ENCODE peak calls at places on chromosomes 6 and 20, in five cellular contexts. L is KG1; R is hippocampal formation; Y is AG04450; F is stimulated activated CD4-positive, alpha-beta T cell treated with anti-CD3 and anti-CD28 coated beads, Interleukin-4, amount 100 ng/mL, for 1 hour. N is an unnamed sample.

GRCh38 chr20:24033560-24033959 is 45.0 kb upstream of the GGTLC1 start:
- DNase-seq in R (no peak), F (no peak), L (no peak), Y (no peak), N (no peak)

GRCh38 chr20:57398231-57398821 is 7.1 kb downstream of the RBM38 start:
- DNase-seq in F (peak), R (no peak), Y (no peak), L (peak), N (no peak)

GRCh38 chr6:129494099-129494498 is 215.9 kb downstream of the ARHGAP18 start:
- DNase-seq in R (no peak), L (no peak), Y (no peak), F (no peak), N (no peak)

GRCh38 chr6:98764378-98764911 is 69.9 kb upstream of the POU3F2 start:
- DNase-seq in R (no peak), L (no peak), F (no peak), Y (no peak), N (no peak)

GRCh38 chr6:47111685-47112084 is 69.6 kb upstream of the ADGRF1 start:
- DNase-seq in R (no peak), Y (peak), F (no peak), L (no peak), N (no peak)

GRCh38 chr20:40489886-40490285 is 199.2 kb downstream of the MAFB start:
- DNase-seq in F (no peak), L (no peak), Y (no peak), R (no peak), N (no peak)

GRCh38 chr6:126657556-126658129 is 317.7 kb downstream of the CENPW start:
- DNase-seq in R (no peak), F (no peak), Y (no peak), L (no peak), N (no peak)

GRCh38 chr6:56959938-56960337 is 5.0 kb downstream of the BEND6 start:
- DNase-seq in R (no peak), Y (no peak), L (no peak), F (no peak), N (no peak)

GRCh38 chr6:137931849-137932465 is 64.9 kb downstream of the TNFAIP3 start:
- DNase-seq in Y (no peak), R (no peak), F (no peak), L (no peak), N (no peak)

GRCh38 chr6:127459231-127459641 is at the start of gene KIAA0408:
- DNase-seq in Y (no peak), R (no peak), F (no peak), L (no peak), N (no peak)

GRCh38 chr6:43203718-43204095 is 21.7 kb downstream of the CUL9 start:
- DNase-seq in Y (no peak), L (no peak), R (no peak), F (no peak), N (no peak)

N was measured in NCI-H187 treated with DMSO at 0.1 percent for 48 hours.